ENCODE peak calls at places on chromosomes 13 and 19, in ten cellular contexts. One of them, this sample, is unnamed.

GRCh38 chr19:29098863-29099481 is 114.0 kb downstream of the UQCRFS1 start:
- DNase-seq in lung microvascular endothelial cell: no peak
- DNase-seq in heart right ventricle: peak; percentile 36
- DNase-seq in heart left ventricle: peak; percentile 73
- DNase-seq in AG10803: peak; percentile 95
- DNase-seq in GM10248: no peak
- DNase-seq in kidney tubule cell: peak; percentile 97
- DNase-seq in CD4-positive, CD25-positive, alpha-beta regulatory T cell: no peak
- DNase-seq in tibial artery: peak; percentile 90
- DNase-seq in stimulated activated CD8-positive, alpha-beta memory T cell treated with anti-CD3 and anti-CD28 coated beads, Interleukin-15, amount 100 ng/mL, for 24 hours: no peak
- DNase-seq in this sample: no peak

GRCh38 chr13:19185865-19186645 is 4.4 kb upstream of the TUBA3C start:
- DNase-seq in lung microvascular endothelial cell: no peak
- DNase-seq in heart right ventricle: no peak
- DNase-seq in heart left ventricle: no peak
- DNase-seq in AG10803: no peak
- DNase-seq in GM10248: no peak
- DNase-seq in kidney tubule cell: no peak
- DNase-seq in CD4-positive, CD25-positive, alpha-beta regulatory T cell: no peak
- DNase-seq in tibial artery: no peak
- DNase-seq in stimulated activated CD8-positive, alpha-beta memory T cell treated with anti-CD3 and anti-CD28 coated beads, Interleukin-15, amount 100 ng/mL, for 24 hours: no peak
- DNase-seq in this sample: no peak

GRCh38 chr13:36344173-36344572 is 2.0 kb downstream of the SPART start:
- DNase-seq in lung microvascular endothelial cell: peak; percentile 8
- DNase-seq in heart right ventricle: no peak
- DNase-seq in heart left ventricle: no peak
- DNase-seq in AG10803: peak; percentile 80
- DNase-seq in GM10248: no peak
- DNase-seq in kidney tubule cell: peak; percentile 44
- DNase-seq in CD4-positive, CD25-positive, alpha-beta regulatory T cell: no peak
- DNase-seq in tibial artery: no peak
- DNase-seq in stimulated activated CD8-positive, alpha-beta memory T cell treated with anti-CD3 and anti-CD28 coated beads, Interleukin-15, amount 100 ng/mL, for 24 hours: no peak
- DNase-seq in this sample: no peak

GRCh38 chr13:112251930-112252585 is 124.1 kb upstream of the SPACA7 start:
- DNase-seq in lung microvascular endothelial cell: no peak
- DNase-seq in heart right ventricle: no peak
- DNase-seq in heart left ventricle: no peak
- DNase-seq in AG10803: no peak
- DNase-seq in GM10248: no peak
- DNase-seq in kidney tubule cell: no peak
- DNase-seq in CD4-positive, CD25-positive, alpha-beta regulatory T cell: no peak
- DNase-seq in tibial artery: no peak
- DNase-seq in stimulated activated CD8-positive, alpha-beta memory T cell treated with anti-CD3 and anti-CD28 coated beads, Interleukin-15, amount 100 ng/mL, for 24 hours: no peak
- DNase-seq in this sample: no peak

GRCh38 chr19:1289395-1290244 is 3.9 kb downstream of the EFNA2 start:
- DNase-seq in lung microvascular endothelial cell: no peak
- DNase-seq in heart right ventricle: no peak
- DNase-seq in heart left ventricle: no peak
- DNase-seq in AG10803: no peak
- DNase-seq in GM10248: no peak
- DNase-seq in kidney tubule cell: no peak
- DNase-seq in CD4-positive, CD25-positive, alpha-beta regulatory T cell: no peak
- DNase-seq in tibial artery: no peak
- DNase-seq in stimulated activated CD8-positive, alpha-beta memory T cell treated with anti-CD3 and anti-CD28 coated beads, Interleukin-15, amount 100 ng/mL, for 24 hours: no peak
- DNase-seq in this sample: no peak

GRCh38 chr13:33322474-33322827 is 36.9 kb upstream of the STARD13 start:
- DNase-seq in lung microvascular endothelial cell: no peak
- DNase-seq in heart right ventricle: peak; percentile 16
- DNase-seq in heart left ventricle: peak; percentile 63
- DNase-seq in AG10803: peak; percentile 85
- DNase-seq in GM10248: no peak
- DNase-seq in kidney tubule cell: no peak
- DNase-seq in CD4-positive, CD25-positive, alpha-beta regulatory T cell: no peak
- DNase-seq in tibial artery: peak; percentile 36
- DNase-seq in stimulated activated CD8-positive, alpha-beta memory T cell treated with anti-CD3 and anti-CD28 coated beads, Interleukin-15, amount 100 ng/mL, for 24 hours: no peak
- DNase-seq in this sample: no peak

GRCh38 chr13:49995535-49996165 is 1.2 kb upstream of the TRIM13 start:
- DNase-seq in lung microvascular endothelial cell: peak; percentile 35
- DNase-seq in heart right ventricle: no peak
- DNase-seq in heart left ventricle: no peak
- DNase-seq in AG10803: peak; percentile 21
- DNase-seq in GM10248: no peak
- DNase-seq in kidney tubule cell: no peak
- DNase-seq in CD4-positive, CD25-positive, alpha-beta regulatory T cell: peak; percentile 29
- DNase-seq in tibial artery: no peak
- DNase-seq in stimulated activated CD8-positive, alpha-beta memory T cell treated with anti-CD3 and anti-CD28 coated beads, Interleukin-15, amount 100 ng/mL, for 24 hours: no peak
- DNase-seq in this sample: no peak

GRCh38 chr13:113187905-113188595 is 20.4 kb downstream of the PCID2 start:
- DNase-seq in lung microvascular endothelial cell: no peak
- DNase-seq in heart right ventricle: no peak
- DNase-seq in heart left ventricle: no peak
- DNase-seq in AG10803: no peak
- DNase-seq in GM10248: no peak
- DNase-seq in kidney tubule cell: no peak
- DNase-seq in CD4-positive, CD25-positive, alpha-beta regulatory T cell: no peak
- DNase-seq in tibial artery: no peak
- DNase-seq in stimulated activated CD8-positive, alpha-beta memory T cell treated with anti-CD3 and anti-CD28 coated beads, Interleukin-15, amount 100 ng/mL, for 24 hours: no peak
- DNase-seq in this sample: no peak

GRCh38 chr19:8935460-8935859 is 74.7 kb downstream of the MUC16 start:
- DNase-seq in lung microvascular endothelial cell: no peak
- DNase-seq in heart right ventricle: no peak
- DNase-seq in heart left ventricle: no peak
- DNase-seq in AG10803: no peak
- DNase-seq in GM10248: no peak
- DNase-seq in kidney tubule cell: peak; percentile 80
- DNase-seq in CD4-positive, CD25-positive, alpha-beta regulatory T cell: no peak
- DNase-seq in tibial artery: no peak
- DNase-seq in stimulated activated CD8-positive, alpha-beta memory T cell treated with anti-CD3 and anti-CD28 coated beads, Interleukin-15, amount 100 ng/mL, for 24 hours: no peak
- DNase-seq in this sample: no peak

GRCh38 chr19:19096641-19097627 is 33.1 kb downstream of the SLC25A42 start:
- DNase-seq in lung microvascular endothelial cell: no peak
- DNase-seq in heart right ventricle: no peak
- DNase-seq in heart left ventricle: no peak
- DNase-seq in AG10803: no peak
- DNase-seq in GM10248: no peak
- DNase-seq in kidney tubule cell: peak; percentile 70
- DNase-seq in CD4-positive, CD25-positive, alpha-beta regulatory T cell: no peak
- DNase-seq in tibial artery: no peak
- DNase-seq in stimulated activated CD8-positive, alpha-beta memory T cell treated with anti-CD3 and anti-CD28 coated beads, Interleukin-15, amount 100 ng/mL, for 24 hours: no peak
- DNase-seq in this sample: no peak

GRCh38 chr19:2132731-2133490 is 18.5 kb downstream of the AP3D1 start:
- DNase-seq in lung microvascular endothelial cell: no peak
- DNase-seq in heart right ventricle: peak; percentile 30
- DNase-seq in heart left ventricle: no peak
- DNase-seq in AG10803: no peak
- DNase-seq in GM10248: no peak
- DNase-seq in kidney tubule cell: no peak
- DNase-seq in CD4-positive, CD25-positive, alpha-beta regulatory T cell: no peak
- DNase-seq in tibial artery: no peak
- DNase-seq in stimulated activated CD8-positive, alpha-beta memory T cell treated with anti-CD3 and anti-CD28 coated beads, Interleukin-15, amount 100 ng/mL, for 24 hours: no peak
- DNase-seq in this sample: no peak

GRCh38 chr19:9953802-9954542 is 17.7 kb upstream of the OLFM2 start:
- DNase-seq in lung microvascular endothelial cell: no peak
- DNase-seq in heart right ventricle: no peak
- DNase-seq in heart left ventricle: no peak
- DNase-seq in AG10803: no peak
- DNase-seq in GM10248: no peak
- DNase-seq in kidney tubule cell: no peak
- DNase-seq in CD4-positive, CD25-positive, alpha-beta regulatory T cell: no peak
- DNase-seq in tibial artery: no peak
- DNase-seq in stimulated activated CD8-positive, alpha-beta memory T cell treated with anti-CD3 and anti-CD28 coated beads, Interleukin-15, amount 100 ng/mL, for 24 hours: no peak
- DNase-seq in this sample: no peak

GRCh38 chr13:98672947-98673545 is 79.4 kb downstream of the SLC15A1 start:
- DNase-seq in lung microvascular endothelial cell: peak; percentile 72
- DNase-seq in heart right ventricle: peak; percentile 45
- DNase-seq in heart left ventricle: peak; percentile 74
- DNase-seq in AG10803: peak; percentile 77
- DNase-seq in GM10248: peak; percentile 81
- DNase-seq in kidney tubule cell: peak; percentile 81
- DNase-seq in CD4-positive, CD25-positive, alpha-beta regulatory T cell: peak; percentile 66
- DNase-seq in tibial artery: peak; percentile 74
- DNase-seq in stimulated activated CD8-positive, alpha-beta memory T cell treated with anti-CD3 and anti-CD28 coated beads, Interleukin-15, amount 100 ng/mL, for 24 hours: no peak
- DNase-seq in this sample: peak; percentile 51

GRCh38 chr13:97221989-97222700 is at the start of gene MBNL2:
- DNase-seq in lung microvascular endothelial cell: peak; percentile 96
- DNase-seq in heart right ventricle: peak; percentile 88
- DNase-seq in heart left ventricle: peak; percentile 91
- DNase-seq in AG10803: peak; percentile 91
- DNase-seq in GM10248: peak; percentile 87
- DNase-seq in kidney tubule cell: peak; percentile 94
- DNase-seq in CD4-positive, CD25-positive, alpha-beta regulatory T cell: peak; percentile 91
- DNase-seq in tibial artery: peak; percentile 90
- DNase-seq in stimulated activated CD8-positive, alpha-beta memory T cell treated with anti-CD3 and anti-CD28 coated beads, Interleukin-15, amount 100 ng/mL, for 24 hours: peak; percentile 47
- DNase-seq in this sample: peak; percentile 88

GRCh38 chr13:48234652-48235099 is 1.7 kb downstream of the ITM2B start:
- DNase-seq in lung microvascular endothelial cell: no peak
- DNase-seq in heart right ventricle: no peak
- DNase-seq in heart left ventricle: no peak
- DNase-seq in AG10803: no peak
- DNase-seq in GM10248: no peak
- DNase-seq in kidney tubule cell: no peak
- DNase-seq in CD4-positive, CD25-positive, alpha-beta regulatory T cell: no peak
- DNase-seq in tibial artery: no peak
- DNase-seq in stimulated activated CD8-positive, alpha-beta memory T cell treated with anti-CD3 and anti-CD28 coated beads, Interleukin-15, amount 100 ng/mL, for 24 hours: no peak
- DNase-seq in this sample: no peak

GRCh38 chr13:113864303-113864890 is 521 bp upstream of the GAS6 start:
- DNase-seq in lung microvascular endothelial cell: no peak
- DNase-seq in heart right ventricle: no peak
- DNase-seq in heart left ventricle: peak; percentile 29
- DNase-seq in AG10803: peak; percentile 54
- DNase-seq in GM10248: no peak
- DNase-seq in kidney tubule cell: no peak
- DNase-seq in CD4-positive, CD25-positive, alpha-beta regulatory T cell: no peak
- DNase-seq in tibial artery: no peak
- DNase-seq in stimulated activated CD8-positive, alpha-beta memory T cell treated with anti-CD3 and anti-CD28 coated beads, Interleukin-15, amount 100 ng/mL, for 24 hours: no peak
- DNase-seq in this sample: no peak

GRCh38 chr19:51016798-51017683 is 2.5 kb downstream of the KLK10 start:
- DNase-seq in lung microvascular endothelial cell: peak; percentile 48
- DNase-seq in heart right ventricle: peak; percentile 68
- DNase-seq in heart left ventricle: peak; percentile 55
- DNase-seq in AG10803: peak; percentile 31
- DNase-seq in GM10248: peak; percentile 86
- DNase-seq in kidney tubule cell: peak; percentile 56
- DNase-seq in CD4-positive, CD25-positive, alpha-beta regulatory T cell: peak; percentile 56
- DNase-seq in tibial artery: no peak
- DNase-seq in stimulated activated CD8-positive, alpha-beta memory T cell treated with anti-CD3 and anti-CD28 coated beads, Interleukin-15, amount 100 ng/mL, for 24 hours: peak; percentile 59
- DNase-seq in this sample: peak; percentile 26

GRCh38 chr13:48194392-48194754 is 38.6 kb upstream of the ITM2B start:
- DNase-seq in lung microvascular endothelial cell: no peak
- DNase-seq in heart right ventricle: no peak
- DNase-seq in heart left ventricle: no peak
- DNase-seq in AG10803: no peak
- DNase-seq in GM10248: peak; percentile 37
- DNase-seq in kidney tubule cell: peak; percentile 29
- DNase-seq in CD4-positive, CD25-positive, alpha-beta regulatory T cell: no peak
- DNase-seq in tibial artery: no peak
- DNase-seq in stimulated activated CD8-positive, alpha-beta memory T cell treated with anti-CD3 and anti-CD28 coated beads, Interleukin-15, amount 100 ng/mL, for 24 hours: no peak
- DNase-seq in this sample: no peak

GRCh38 chr13:40780822-40781401 is 8.5 kb upstream of the SLC25A15 start:
- DNase-seq in lung microvascular endothelial cell: peak; percentile 12
- DNase-seq in heart right ventricle: no peak
- DNase-seq in heart left ventricle: no peak
- DNase-seq in AG10803: no peak
- DNase-seq in GM10248: no peak
- DNase-seq in kidney tubule cell: no peak
- DNase-seq in CD4-positive, CD25-positive, alpha-beta regulatory T cell: no peak
- DNase-seq in tibial artery: no peak
- DNase-seq in stimulated activated CD8-positive, alpha-beta memory T cell treated with anti-CD3 and anti-CD28 coated beads, Interleukin-15, amount 100 ng/mL, for 24 hours: no peak
- DNase-seq in this sample: no peak

GRCh38 chr19:47093841-47094240 is 19.7 kb downstream of the ZC3H4 start:
- DNase-seq in lung microvascular endothelial cell: no peak
- DNase-seq in heart right ventricle: no peak
- DNase-seq in heart left ventricle: no peak
- DNase-seq in AG10803: no peak
- DNase-seq in GM10248: peak; percentile 85
- DNase-seq in kidney tubule cell: peak; percentile 45
- DNase-seq in CD4-positive, CD25-positive, alpha-beta regulatory T cell: peak; percentile 29
- DNase-seq in tibial artery: no peak
- DNase-seq in stimulated activated CD8-positive, alpha-beta memory T cell treated with anti-CD3 and anti-CD28 coated beads, Interleukin-15, amount 100 ng/mL, for 24 hours: no peak
- DNase-seq in this sample: no peak

GRCh38 chr13:41652735-41653361 is 195.5 kb downstream of the RGCC start:
- DNase-seq in lung microvascular endothelial cell: peak; percentile 87
- DNase-seq in heart right ventricle: no peak
- DNase-seq in heart left ventricle: no peak
- DNase-seq in AG10803: peak; percentile 78
- DNase-seq in GM10248: peak; percentile 51
- DNase-seq in kidney tubule cell: peak; percentile 59
- DNase-seq in CD4-positive, CD25-positive, alpha-beta regulatory T cell: peak; percentile 74
- DNase-seq in tibial artery: no peak
- DNase-seq in stimulated activated CD8-positive, alpha-beta memory T cell treated with anti-CD3 and anti-CD28 coated beads, Interleukin-15, amount 100 ng/mL, for 24 hours: no peak
- DNase-seq in this sample: peak; percentile 60

GRCh38 chr13:98974053-98974452 is 3.8 kb downstream of the DOCK9 start:
- DNase-seq in lung microvascular endothelial cell: no peak
- DNase-seq in heart right ventricle: no peak
- DNase-seq in heart left ventricle: no peak
- DNase-seq in AG10803: no peak
- DNase-seq in GM10248: no peak
- DNase-seq in kidney tubule cell: no peak
- DNase-seq in CD4-positive, CD25-positive, alpha-beta regulatory T cell: peak; percentile 77
- DNase-seq in tibial artery: no peak
- DNase-seq in stimulated activated CD8-positive, alpha-beta memory T cell treated with anti-CD3 and anti-CD28 coated beads, Interleukin-15, amount 100 ng/mL, for 24 hours: no peak
- DNase-seq in this sample: no peak

GRCh38 chr13:101624210-101624922 is 171.9 kb downstream of the ITGBL1 start:
- DNase-seq in lung microvascular endothelial cell: peak; percentile 40
- DNase-seq in heart right ventricle: no peak
- DNase-seq in heart left ventricle: no peak
- DNase-seq in AG10803: no peak
- DNase-seq in GM10248: no peak
- DNase-seq in kidney tubule cell: peak; percentile 49
- DNase-seq in CD4-positive, CD25-positive, alpha-beta regulatory T cell: no peak
- DNase-seq in tibial artery: no peak
- DNase-seq in stimulated activated CD8-positive, alpha-beta memory T cell treated with anti-CD3 and anti-CD28 coated beads, Interleukin-15, amount 100 ng/mL, for 24 hours: no peak
- DNase-seq in this sample: no peak

GRCh38 chr19:31253816-31254551 is 95.3 kb downstream of the TSHZ3 start:
- DNase-seq in lung microvascular endothelial cell: no peak
- DNase-seq in heart right ventricle: no peak
- DNase-seq in heart left ventricle: no peak
- DNase-seq in AG10803: no peak
- DNase-seq in GM10248: no peak
- DNase-seq in kidney tubule cell: peak; percentile 52
- DNase-seq in CD4-positive, CD25-positive, alpha-beta regulatory T cell: no peak
- DNase-seq in tibial artery: no peak
- DNase-seq in stimulated activated CD8-positive, alpha-beta memory T cell treated with anti-CD3 and anti-CD28 coated beads, Interleukin-15, amount 100 ng/mL, for 24 hours: no peak
- DNase-seq in this sample: no peak

GRCh38 chr19:56538761-56539263 is at the start of gene ZFP28:
- DNase-seq in lung microvascular endothelial cell: no peak
- DNase-seq in heart right ventricle: peak; percentile 89
- DNase-seq in heart left ventricle: peak; percentile 92
- DNase-seq in AG10803: no peak
- DNase-seq in GM10248: no peak
- DNase-seq in kidney tubule cell: no peak
- DNase-seq in CD4-positive, CD25-positive, alpha-beta regulatory T cell: no peak
- DNase-seq in tibial artery: peak; percentile 73
- DNase-seq in stimulated activated CD8-positive, alpha-beta memory T cell treated with anti-CD3 and anti-CD28 coated beads, Interleukin-15, amount 100 ng/mL, for 24 hours: peak; percentile 42
- DNase-seq in this sample: peak; percentile 8

GRCh38 chr19:53982056-53982455 is 9.4 kb upstream of the CACNG6 start:
- DNase-seq in lung microvascular endothelial cell: peak; percentile 41
- DNase-seq in heart right ventricle: no peak
- DNase-seq in heart left ventricle: no peak
- DNase-seq in AG10803: no peak
- DNase-seq in GM10248: no peak
- DNase-seq in kidney tubule cell: no peak
- DNase-seq in CD4-positive, CD25-positive, alpha-beta regulatory T cell: no peak
- DNase-seq in tibial artery: no peak
- DNase-seq in stimulated activated CD8-positive, alpha-beta memory T cell treated with anti-CD3 and anti-CD28 coated beads, Interleukin-15, amount 100 ng/mL, for 24 hours: no peak
- DNase-seq in this sample: no peak

GRCh38 chr13:101730420-101731000 is 278.0 kb downstream of the ITGBL1 start:
- DNase-seq in lung microvascular endothelial cell: no peak
- DNase-seq in heart right ventricle: no peak
- DNase-seq in heart left ventricle: no peak
- DNase-seq in AG10803: no peak
- DNase-seq in GM10248: no peak
- DNase-seq in kidney tubule cell: no peak
- DNase-seq in CD4-positive, CD25-positive, alpha-beta regulatory T cell: no peak
- DNase-seq in tibial artery: no peak
- DNase-seq in stimulated activated CD8-positive, alpha-beta memory T cell treated with anti-CD3 and anti-CD28 coated beads, Interleukin-15, amount 100 ng/mL, for 24 hours: no peak
- DNase-seq in this sample: no peak

GRCh38 chr19:17606786-17607185 is 51.3 kb downstream of the COLGALT1 start:
- DNase-seq in lung microvascular endothelial cell: no peak
- DNase-seq in heart right ventricle: no peak
- DNase-seq in heart left ventricle: no peak
- DNase-seq in AG10803: no peak
- DNase-seq in GM10248: no peak
- DNase-seq in kidney tubule cell: no peak
- DNase-seq in CD4-positive, CD25-positive, alpha-beta regulatory T cell: no peak
- DNase-seq in tibial artery: no peak
- DNase-seq in stimulated activated CD8-positive, alpha-beta memory T cell treated with anti-CD3 and anti-CD28 coated beads, Interleukin-15, amount 100 ng/mL, for 24 hours: no peak
- DNase-seq in this sample: no peak

This sample was measured in naive thymus-derived CD4-positive, alpha-beta T cell.